ENCODE peak calls at places on chromosomes 13 and 19, in eight cellular contexts. O, J, G, X, A, C, E and P are unnamed samples.

GRCh38 chr13:46565808-46566750 is 13.1 kb downstream of the LRCH1 start:
- DNase-seq in O (no peak), J (no peak), G (no peak), X (no peak), A (no peak), C (no peak), E (no peak), P (no peak)

GRCh38 chr13:42539670-42540069 is 34.3 kb upstream of the TNFSF11 start:
- DNase-seq in O (no peak), J (no peak), G (peak), X (no peak), A (no peak), C (no peak), E (no peak), P (no peak)

GRCh38 chr13:78802912-78803311 is 144.0 kb upstream of the OBI1 start:
- DNase-seq in O (no peak), J (no peak), G (no peak), X (no peak), A (no peak), C (no peak), E (no peak), P (no peak)

GRCh38 chr19:51148571-51148970 is 6.5 kb downstream of the SIGLEC7 start:
- DNase-seq in O (no peak), J (no peak), G (no peak), X (no peak), A (no peak), C (no peak), E (no peak), P (no peak)

GRCh38 chr19:36847968-36848367 is 2.7 kb upstream of the ZNF345 start:
- DNase-seq in O (no peak), J (no peak), G (no peak), X (no peak), A (no peak), C (no peak), E (no peak), P (no peak)

GRCh38 chr19:8487137-8487851 is 15.1 kb downstream of the PRAM1 start:
- DNase-seq in O (no peak), J (no peak), G (no peak), X (peak), A (no peak), C (no peak), E (no peak), P (no peak)

GRCh38 chr13:101706651-101707050 is 254.2 kb downstream of the ITGBL1 start:
- DNase-seq in O (no peak), J (no peak), G (peak), X (no peak), A (no peak), C (peak), E (no peak), P (peak)

GRCh38 chr19:33601583-33601982 is 20.2 kb upstream of the CHST8 start:
- DNase-seq in O (no peak), J (no peak), G (no peak), X (no peak), A (no peak), C (no peak), E (no peak), P (no peak)

GRCh38 chr13:51614350-51614786 is 30.1 kb downstream of the WDFY2 start:
- DNase-seq in O (no peak), J (no peak), G (no peak), X (no peak), A (no peak), C (peak), E (peak), P (no peak)

GRCh38 chr13:83498486-83499190 is 383.6 kb downstream of the SLITRK1 start:
- DNase-seq in O (no peak), J (no peak), G (peak), X (no peak), A (no peak), C (peak), E (no peak), P (no peak)

GRCh38 chr19:55251296-55252081 is 7.3 kb downstream of the PPP6R1 start:
- DNase-seq in O (no peak), J (no peak), G (no peak), X (no peak), A (no peak), C (no peak), E (no peak), P (peak)

GRCh38 chr13:20403826-20404225 is 121.8 kb downstream of the CRYL1 start:
- DNase-seq in O (no peak), J (no peak), G (no peak), X (no peak), A (no peak), C (no peak), E (no peak), P (no peak)

GRCh38 chr19:46366620-46367277 is 19.9 kb downstream of the PPP5C start:
- DNase-seq in O (peak), J (no peak), G (no peak), X (no peak), A (no peak), C (no peak), E (no peak), P (no peak)

GRCh38 chr19:6533746-6534418 is 3.1 kb downstream of the TNFSF9 start:
- DNase-seq in O (no peak), J (no peak), G (no peak), X (no peak), A (no peak), C (no peak), E (no peak), P (no peak)

GRCh38 chr19:55372316-55373081 is 2.2 kb upstream of the IL11 start:
- DNase-seq in O (no peak), J (no peak), G (no peak), X (no peak), A (no peak), C (peak), E (peak), P (no peak)

GRCh38 chr19:55601127-55601526 is 1.0 kb downstream of the ZNF524 start:
- DNase-seq in O (no peak), J (no peak), G (peak), X (no peak), A (no peak), C (no peak), E (no peak), P (no peak)

GRCh38 chr19:27676334-27676733 is 1536.6 kb downstream of the UQCRFS1 start:
- DNase-seq in O (no peak), J (no peak), G (no peak), X (no peak), A (no peak), C (no peak), E (no peak), P (no peak)

GRCh38 chr13:30145709-30146367 is 161.5 kb downstream of the KATNAL1 start:
- DNase-seq in O (no peak), J (no peak), G (no peak), X (no peak), A (no peak), C (no peak), E (no peak), P (no peak)

GRCh38 chr13:62305758-62306157 is 890.1 kb upstream of the PCDH20 start:
- DNase-seq in O (no peak), J (no peak), G (no peak), X (no peak), A (no peak), C (no peak), E (no peak), P (no peak)

GRCh38 chr19:38655148-38655824 is 7.8 kb downstream of the ACTN4 start:
- DNase-seq in O (no peak), J (no peak), G (peak), X (no peak), A (no peak), C (no peak), E (no peak), P (no peak)

DNA sequence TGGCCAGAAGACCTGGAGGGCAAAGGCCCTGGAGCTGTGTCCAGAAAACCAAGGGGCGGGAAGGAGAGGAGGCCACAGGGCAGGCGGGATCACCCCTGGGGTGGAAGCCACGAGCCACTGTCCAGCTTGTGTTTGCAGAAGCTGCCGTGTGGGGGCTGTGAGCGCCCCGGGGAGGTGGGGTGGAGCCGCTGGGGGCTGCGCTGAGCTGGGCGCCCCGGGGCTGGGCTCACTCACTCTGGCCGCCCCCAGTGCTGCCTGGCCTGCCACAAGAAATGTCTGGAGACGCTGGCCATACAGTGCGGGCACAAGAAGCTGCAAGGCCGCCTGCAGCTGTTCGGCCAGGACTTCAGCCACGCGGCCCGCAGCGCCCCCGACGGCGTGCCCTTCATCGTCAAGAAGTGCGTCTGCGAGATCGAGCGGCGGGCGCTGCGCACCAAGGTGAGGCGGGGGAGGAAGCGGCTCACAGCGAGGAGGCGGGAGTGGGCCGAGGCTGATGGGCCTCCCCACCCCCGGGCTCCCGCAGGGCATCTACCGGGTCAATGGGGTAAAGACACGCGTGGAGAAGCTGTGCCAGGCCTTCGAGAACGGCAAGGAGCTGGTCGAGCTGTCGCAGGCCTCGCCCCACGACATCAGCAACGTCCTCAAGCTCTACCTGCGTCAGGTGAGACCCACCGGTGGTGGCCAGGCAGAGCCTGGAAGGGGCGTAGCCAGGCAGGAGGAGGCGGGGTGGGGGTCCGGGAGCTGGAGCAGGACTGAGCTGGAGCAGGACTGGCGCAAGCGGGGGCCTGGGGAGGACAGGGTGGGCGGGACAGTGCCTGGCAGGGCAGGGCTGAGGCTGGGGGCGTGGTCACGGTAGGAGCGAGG is 13.6 kb downstream of the POLR2E start:
- DNase-seq in O (no peak), J (no peak), G (no peak), X (peak), A (no peak), C (no peak), E (no peak), P (no peak)
- TF ChIP-seq CTCF in O (no peak), J (no peak), G (no peak), X (no peak), A (no peak), C (no peak), E (no peak), P (no peak)

GRCh38 chr19:43662487-43662886 is 7.5 kb downstream of the PLAUR start:
- DNase-seq in O (no peak), J (peak), G (no peak), X (no peak), A (peak), C (no peak), E (no peak), P (no peak)
- TF ChIP-seq CTCF in O (no peak), J (peak), G (peak), X (peak), A (peak), C (peak), E (peak), P (peak)

GRCh38 chr19:48905664-48906063 is 5.6 kb downstream of the NUCB1 start:
- DNase-seq in O (no peak), J (no peak), G (no peak), X (no peak), A (no peak), C (no peak), E (no peak), P (no peak)
- TF ChIP-seq CTCF in O (no peak), J (no peak), G (no peak), X (no peak), A (no peak), C (no peak), E (no peak), P (no peak)

GRCh38 chr13:38697628-38698333 is 10.9 kb downstream of the FREM2 start:
- DNase-seq in O (no peak), J (peak), G (peak), X (no peak), A (no peak), C (no peak), E (no peak), P (no peak)
- TF ChIP-seq CTCF in O (no peak), J (no peak), G (peak), X (no peak), A (no peak), C (no peak), E (no peak), P (no peak)

GRCh38 chr13:65615506-65615905 is 1614.6 kb downstream of the PCDH9 start:
- DNase-seq in O (no peak), J (no peak), G (no peak), X (no peak), A (no peak), C (no peak), E (no peak), P (no peak)

GRCh38 chr13:65613004-65613403 is 1617.1 kb downstream of the PCDH9 start:
- DNase-seq in O (no peak), J (no peak), G (no peak), X (no peak), A (no peak), C (no peak), E (no peak), P (no peak)
- TF ChIP-seq CTCF in O (no peak), J (peak), G (peak), X (no peak), A (peak), C (peak), E (peak), P (no peak)

DNA sequence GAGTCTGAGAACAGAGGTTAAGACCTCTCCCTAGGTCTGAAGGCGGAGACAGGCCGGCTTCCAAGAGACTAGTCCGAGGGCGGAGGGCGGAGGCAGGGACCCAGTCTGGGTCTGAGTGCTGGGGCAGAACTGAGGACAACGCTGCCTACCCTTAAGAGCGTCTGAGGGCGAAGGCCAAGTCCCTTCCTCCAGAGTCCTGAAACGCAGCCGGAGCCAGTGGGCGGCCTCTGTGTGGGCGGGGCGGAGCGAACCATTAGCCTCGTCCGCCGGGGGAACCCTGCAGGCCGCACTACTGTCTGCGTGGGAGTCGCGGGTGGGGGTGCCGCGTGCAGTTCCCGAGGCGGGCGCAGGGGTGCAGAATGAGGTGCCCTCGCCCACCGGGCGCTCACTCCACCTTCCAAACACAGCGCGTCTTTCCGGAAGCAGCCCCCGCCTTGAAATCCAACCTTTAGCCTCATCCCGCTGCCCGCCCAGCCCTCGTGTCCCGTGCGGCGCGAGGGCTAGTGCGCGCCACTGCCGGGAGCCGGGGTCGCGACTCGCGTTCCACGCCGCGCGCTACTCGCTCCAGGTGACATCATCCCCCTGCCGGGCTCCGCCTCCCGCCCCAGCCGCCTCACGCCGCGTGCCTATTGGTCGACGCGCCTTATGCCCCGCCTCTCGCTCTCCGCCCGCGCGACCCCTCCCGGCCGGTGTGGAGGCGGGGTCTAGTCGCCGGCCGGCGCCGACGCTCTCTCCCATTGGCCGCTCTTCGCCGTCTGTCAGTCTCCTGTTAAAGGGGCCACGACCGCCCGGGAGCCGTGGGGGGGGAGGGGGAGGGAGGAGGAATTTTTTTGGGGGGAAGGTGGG is at the start of gene C19orf73:
- DNase-seq in O (peak), J (peak), G (peak), X (peak), A (peak), C (peak), E (peak), P (peak)
- TF ChIP-seq CTCF in O (peak), J (no peak), G (no peak), X (peak), A (no peak), C (no peak), E (peak), P (no peak)

DNA sequence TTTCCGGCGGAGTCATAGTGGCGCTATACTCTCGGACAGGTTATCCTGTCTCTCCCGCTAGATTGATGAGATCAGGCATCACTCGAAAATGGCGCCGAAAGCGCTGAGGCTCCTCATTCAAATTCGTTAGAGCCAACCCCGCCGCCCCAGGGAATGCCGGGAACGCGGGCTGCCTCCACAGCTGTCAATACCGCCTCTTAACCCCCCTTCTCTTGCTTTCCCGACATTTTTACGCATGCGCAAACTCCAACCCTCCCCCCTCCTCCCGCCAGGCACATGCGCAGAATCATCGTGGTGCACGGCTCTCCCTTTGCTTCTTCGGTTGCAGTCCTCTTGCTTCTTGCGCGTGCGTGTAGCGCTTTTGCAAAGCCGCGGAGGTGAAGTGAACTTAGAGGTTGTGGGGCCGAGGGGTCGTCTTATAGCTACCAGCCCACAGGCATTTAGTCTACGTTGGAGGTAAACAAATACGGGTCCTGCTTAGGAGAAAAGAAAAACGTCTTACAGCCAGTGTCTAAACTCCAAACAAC is 66.7 kb downstream of the KCNRG start:
- DNase-seq in O (peak), J (peak), G (peak), X (peak), A (peak), C (peak), E (peak), P (peak)
- TF ChIP-seq CTCF in O (no peak), J (no peak), G (no peak), X (no peak), A (no peak), C (no peak), E (no peak), P (no peak)